ENCODE peak calls at places on chromosomes 16 and 17, in nine cellular contexts. One of them, this sample, is unnamed.

GRCh38 chr17:3020381-3020780 is 43.0 kb downstream of the OR1D5 start:
- DNase-seq in endodermal cell: no peak
- DNase-seq in adrenal gland: no peak
- DNase-seq in NCI-H2081: no peak
- DNase-seq in stimulated activated CD4-positive, alpha-beta T cell treated with anti-CD3 and anti-CD28 coated beads, TNF-alpha, amount 100 ng/mL, for 4 hours: no peak
- DNase-seq in lung microvascular endothelial cell: no peak
- DNase-seq in T1000: no peak
- DNase-seq in right cardiac atrium: no peak
- DNase-seq in EL: no peak
- DNase-seq in this sample: no peak

GRCh38 chr17:1109606-1110523 is 69.9 kb downstream of the ABR start:
- DNase-seq in endodermal cell: peak; percentile 92
- DNase-seq in adrenal gland: no peak
- DNase-seq in NCI-H2081: no peak
- DNase-seq in stimulated activated CD4-positive, alpha-beta T cell treated with anti-CD3 and anti-CD28 coated beads, TNF-alpha, amount 100 ng/mL, for 4 hours: no peak
- DNase-seq in lung microvascular endothelial cell: no peak
- DNase-seq in T1000: no peak
- DNase-seq in right cardiac atrium: peak; percentile 49
- DNase-seq in EL: no peak
- DNase-seq in this sample: peak; percentile 33

GRCh38 chr16:65657051-65657450 is 535.2 kb upstream of the CDH11 start:
- DNase-seq in endodermal cell: no peak
- DNase-seq in adrenal gland: no peak
- DNase-seq in NCI-H2081: no peak
- DNase-seq in stimulated activated CD4-positive, alpha-beta T cell treated with anti-CD3 and anti-CD28 coated beads, TNF-alpha, amount 100 ng/mL, for 4 hours: no peak
- DNase-seq in lung microvascular endothelial cell: no peak
- DNase-seq in T1000: no peak
- DNase-seq in right cardiac atrium: no peak
- DNase-seq in EL: no peak
- DNase-seq in this sample: no peak

GRCh38 chr17:6427284-6427781 is 7.6 kb downstream of the AIPL1 start:
- DNase-seq in endodermal cell: no peak
- DNase-seq in adrenal gland: no peak
- DNase-seq in NCI-H2081: no peak
- DNase-seq in stimulated activated CD4-positive, alpha-beta T cell treated with anti-CD3 and anti-CD28 coated beads, TNF-alpha, amount 100 ng/mL, for 4 hours: peak; percentile 16
- DNase-seq in lung microvascular endothelial cell: no peak
- DNase-seq in T1000: no peak
- DNase-seq in right cardiac atrium: no peak
- DNase-seq in EL: peak; percentile 42
- DNase-seq in this sample: no peak

GRCh38 chr17:1042486-1042885 is 45.6 kb downstream of the TIMM22 start:
- DNase-seq in endodermal cell: no peak
- DNase-seq in adrenal gland: no peak
- DNase-seq in NCI-H2081: no peak
- DNase-seq in stimulated activated CD4-positive, alpha-beta T cell treated with anti-CD3 and anti-CD28 coated beads, TNF-alpha, amount 100 ng/mL, for 4 hours: no peak
- DNase-seq in lung microvascular endothelial cell: no peak
- DNase-seq in T1000: no peak
- DNase-seq in right cardiac atrium: no peak
- DNase-seq in EL: no peak
- DNase-seq in this sample: no peak

GRCh38 chr16:759110-759910 is 1.2 kb upstream of the MSLN start:
- DNase-seq in endodermal cell: no peak
- DNase-seq in adrenal gland: no peak
- DNase-seq in NCI-H2081: no peak
- DNase-seq in stimulated activated CD4-positive, alpha-beta T cell treated with anti-CD3 and anti-CD28 coated beads, TNF-alpha, amount 100 ng/mL, for 4 hours: no peak
- DNase-seq in lung microvascular endothelial cell: no peak
- DNase-seq in T1000: no peak
- DNase-seq in right cardiac atrium: no peak
- DNase-seq in EL: no peak
- DNase-seq in this sample: no peak

GRCh38 chr17:42067371-42068180 is 17.2 kb upstream of the C17orf113 start:
- DNase-seq in endodermal cell: peak; percentile 98
- DNase-seq in adrenal gland: peak; percentile 70
- DNase-seq in NCI-H2081: peak; percentile 53
- DNase-seq in stimulated activated CD4-positive, alpha-beta T cell treated with anti-CD3 and anti-CD28 coated beads, TNF-alpha, amount 100 ng/mL, for 4 hours: peak; percentile 40
- DNase-seq in lung microvascular endothelial cell: peak; percentile 50
- DNase-seq in T1000: no peak
- DNase-seq in right cardiac atrium: peak; percentile 45
- DNase-seq in EL: peak; percentile 54
- DNase-seq in this sample: peak; percentile 34

GRCh38 chr16:49599281-49599680 is 225.7 kb downstream of the C16orf78 start:
- DNase-seq in endodermal cell: no peak
- DNase-seq in adrenal gland: no peak
- DNase-seq in NCI-H2081: no peak
- DNase-seq in stimulated activated CD4-positive, alpha-beta T cell treated with anti-CD3 and anti-CD28 coated beads, TNF-alpha, amount 100 ng/mL, for 4 hours: no peak
- DNase-seq in lung microvascular endothelial cell: no peak
- DNase-seq in T1000: no peak
- DNase-seq in right cardiac atrium: no peak
- DNase-seq in EL: no peak
- DNase-seq in this sample: no peak

GRCh38 chr17:59371426-59372099 is 40.1 kb downstream of the YPEL2 start:
- DNase-seq in endodermal cell: no peak
- DNase-seq in adrenal gland: no peak
- DNase-seq in NCI-H2081: no peak
- DNase-seq in stimulated activated CD4-positive, alpha-beta T cell treated with anti-CD3 and anti-CD28 coated beads, TNF-alpha, amount 100 ng/mL, for 4 hours: no peak
- DNase-seq in lung microvascular endothelial cell: peak; percentile 27
- DNase-seq in T1000: no peak
- DNase-seq in right cardiac atrium: peak; percentile 48
- DNase-seq in EL: no peak
- DNase-seq in this sample: no peak

GRCh38 chr17:82228842-82229685 is at the start of gene SLC16A3:
- DNase-seq in endodermal cell: peak; percentile 88
- DNase-seq in adrenal gland: peak; percentile 45
- DNase-seq in NCI-H2081: peak; percentile 20
- DNase-seq in stimulated activated CD4-positive, alpha-beta T cell treated with anti-CD3 and anti-CD28 coated beads, TNF-alpha, amount 100 ng/mL, for 4 hours: peak; percentile 44
- DNase-seq in lung microvascular endothelial cell: peak; percentile 77
- DNase-seq in T1000: peak; percentile 51
- DNase-seq in right cardiac atrium: peak; percentile 77
- DNase-seq in EL: peak; percentile 86
- DNase-seq in this sample: peak; percentile 85